ENCODE peak calls at places on chromosomes 5 and 9, in five cellular contexts. A is naive thymus-derived CD4-positive, alpha-beta T cell; F is CD8-positive, alpha-beta T cell; D is CD4-positive, alpha-beta memory T cell; L is heart left ventricle. W is an unnamed sample.

GRCh38 chr9:32524558-32525461 is 1.2 kb downstream of the RIGI start:
- DNase-seq in F (no peak), A (no peak), D (peak; percentile 29), L (no peak), W (no peak)

GRCh38 chr5:175873090-175873454 is 1.7 kb downstream of the CPLX2 start:
- DNase-seq in L (no peak), A (no peak), D (no peak), F (no peak), W (no peak)

GRCh38 chr9:100213730-100214477 is 114.9 kb downstream of the INVS start:
- DNase-seq in A (no peak), D (no peak), L (no peak), F (no peak), W (no peak)

GRCh38 chr5:39197556-39197955 is 21.8 kb downstream of the FYB1 start:
- DNase-seq in D (peak; percentile 64), F (no peak), L (no peak), A (peak; percentile 57), W (no peak)

GRCh38 chr5:65654713-65655112 is 29.9 kb downstream of the SHLD3 start:
- DNase-seq in L (no peak), D (no peak), A (no peak), F (no peak), W (no peak)

GRCh38 chr5:79567926-79568549 is 44.2 kb upstream of the TENT2 start:
- DNase-seq in D (no peak), F (no peak), A (no peak), L (no peak), W (no peak)

GRCh38 chr5:72790188-72790587 is 26.3 kb upstream of the TNPO1 start:
- DNase-seq in F (no peak), D (no peak), L (no peak), A (no peak), W (no peak)

GRCh38 chr9:133591116-133591910 is 17.9 kb downstream of the FAM163B start:
- DNase-seq in L (peak; percentile 40), F (no peak), D (no peak), A (no peak), W (no peak)

GRCh38 chr9:68895741-68896478 is 118.0 kb downstream of the PRKACG start:
- DNase-seq in D (peak; percentile 47), F (no peak), A (peak; percentile 70), L (no peak), W (no peak)

GRCh38 chr5:54002183-54002770 is 308.1 kb downstream of the ARL15 start:
- DNase-seq in A (no peak), D (no peak), F (no peak), L (no peak), W (no peak)

GRCh38 chr5:1319436-1320343 is 24.8 kb upstream of the TERT start:
- DNase-seq in L (no peak), F (no peak), A (no peak), D (no peak), W (no peak)

GRCh38 chr5:74648835-74649286 is 8.3 kb upstream of the ENC1 start:
- DNase-seq in L (no peak), D (peak; percentile 57), F (no peak), A (peak; percentile 46), W (no peak)

GRCh38 chr5:141879941-141880738 is 1.9 kb upstream of the PCDH1 start:
- DNase-seq in L (no peak), F (no peak), A (no peak), D (no peak), W (no peak)

GRCh38 chr9:83070257-83070656 is 7.3 kb upstream of the RASEF start:
- DNase-seq in F (no peak), D (no peak), L (no peak), A (no peak), W (no peak)

GRCh38 chr9:84278131-84278530 is 62.4 kb downstream of the SLC28A3 start:
- DNase-seq in F (no peak), D (no peak), A (no peak), L (no peak), W (no peak)

GRCh38 chr9:112914524-112914923 is 23.8 kb upstream of the SLC46A2 start:
- DNase-seq in D (no peak), A (no peak), L (no peak), F (no peak), W (no peak)

GRCh38 chr5:113199122-113199905 is 222.7 kb downstream of the DCP2 start:
- DNase-seq in F (no peak), D (no peak), A (no peak), L (no peak), W (no peak)

GRCh38 chr9:137973829-137974416 is 96.3 kb downstream of the CACNA1B start:
- DNase-seq in F (no peak), D (no peak), A (no peak), L (peak; percentile 19), W (no peak)

GRCh38 chr5:110386782-110387181 is 339.7 kb downstream of the TMEM232 start:
- DNase-seq in A (no peak), L (no peak), D (no peak), F (no peak), W (no peak)

GRCh38 chr9:101462558-101462957 is 27.0 kb upstream of the ALDOB start:
- DNase-seq in L (no peak), F (no peak), D (no peak), A (no peak), W (no peak)

GRCh38 chr9:5825223-5825622 is 7.7 kb downstream of the ERMP1 start:
- DNase-seq in A (no peak), D (no peak), F (no peak), L (no peak), W (no peak)

GRCh38 chr9:114694719-114695269 is 12.8 kb upstream of the TEX48 start:
- DNase-seq in A (no peak), L (no peak), F (no peak), D (no peak), W (no peak)

GRCh38 chr5:142545653-142546322 is 140.1 kb downstream of the FGF1 start:
- DNase-seq in L (no peak), D (no peak), F (no peak), A (no peak), W (no peak)

GRCh38 chr5:3854069-3854741 is 258.6 kb downstream of the IRX1 start:
- DNase-seq in F (no peak), L (no peak), D (no peak), A (no peak), W (no peak)

GRCh38 chr9:115604831-115605483 is 487.0 kb upstream of the TNC start:
- DNase-seq in A (no peak), L (no peak), D (no peak), F (no peak), W (no peak)

GRCh38 chr5:87421307-87421706 is 8.6 kb upstream of the CCNH start:
- DNase-seq in L (no peak), D (no peak), F (no peak), A (no peak), W (no peak)

GRCh38 chr9:131650254-131650653 is 89.6 kb downstream of the RAPGEF1 start:
- DNase-seq in A (no peak), L (no peak), F (no peak), D (no peak), W (peak; percentile 99)

GRCh38 chr9:136014928-136015633 is 53.9 kb upstream of the UBAC1 start:
- DNase-seq in D (no peak), A (no peak), F (no peak), L (no peak), W (peak; percentile 8)

GRCh38 chr5:120873083-120873482 is 409.0 kb downstream of the PRR16 start:
- DNase-seq in F (no peak), D (no peak), L (no peak), A (no peak), W (no peak)

GRCh38 chr9:124342402-124342945 is 72.8 kb downstream of the PSMB7 start:
- DNase-seq in D (no peak), F (no peak), A (no peak), L (peak; percentile 58), W (no peak)

GRCh38 chr5:97876272-97876671 is 693.2 kb upstream of the RIOK2 start:
- DNase-seq in L (no peak), D (no peak), F (no peak), A (no peak), W (no peak)
- H3K36me3 ChIP-seq in L (no peaks in the 10 kb centered on the region), D (no peaks in the 10 kb centered on the region), F (no peaks in the 10 kb centered on the region), A (no peaks in the 10 kb centered on the region), W (no peaks in the 10 kb centered on the region)

GRCh38 chr5:14187157-14187556 is 44.0 kb downstream of the TRIO start:
- DNase-seq in A (no peak), F (no peak), D (no peak), L (no peak), W (no peak)
- H3K4me1 ChIP-seq in A (no peaks in the 10 kb centered on the region), F (no peaks in the 10 kb centered on the region), D (no peaks in the 10 kb centered on the region), L (peaks cover 22% of the 10 kb centered on the region), W (peaks cover 70% of the 10 kb centered on the region)

GRCh38 chr5:52811067-52811749 is 23.5 kb downstream of the ITGA1 start:
- DNase-seq in D (no peak), A (no peak), L (no peak), F (no peak), W (no peak)
- H3K27ac ChIP-seq in D (no peak overlapping the region), A (no peak overlapping the region), L (no peak overlapping the region), F (no peak overlapping the region), W (no peak overlapping the region)

DNA sequence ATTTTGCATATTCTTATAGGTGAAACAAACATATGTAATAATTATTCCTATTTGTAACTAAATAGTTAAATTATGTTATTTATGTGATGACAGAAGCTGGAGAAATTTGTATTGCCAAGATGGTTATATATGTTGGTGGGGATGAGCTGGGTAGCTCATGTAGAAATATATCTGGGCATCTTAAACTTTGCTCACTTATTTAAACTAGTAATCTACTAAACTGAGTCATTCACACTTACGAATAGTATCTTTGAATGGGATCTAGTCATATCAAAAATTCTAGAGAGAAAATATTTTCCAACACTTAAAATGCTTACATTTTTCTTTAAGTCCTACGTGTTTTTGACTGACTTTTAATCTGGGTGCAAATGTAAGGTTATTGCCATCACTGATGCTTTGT is 44.6 kb upstream of the EIF4EBP3 start:
- DNase-seq in F (no peak), L (no peak), A (no peak), D (no peak), W (no peak)
- H3K36me3 ChIP-seq in F (peaks cover 21% of the 10 kb centered on the region), L (no peaks in the 10 kb centered on the region), A (peaks cover 12% of the 10 kb centered on the region), D (peaks cover 32% of the 10 kb centered on the region), W (peaks cover 38% of the 10 kb centered on the region)

GRCh38 chr9:126148994-126149393 is 177.6 kb upstream of the MVB12B start:
- DNase-seq in L (no peak), D (no peak), A (no peak), F (no peak), W (no peak)
- H3K4me1 ChIP-seq in L (no peaks in the 10 kb centered on the region), D (no peaks in the 10 kb centered on the region), A (no peaks in the 10 kb centered on the region), F (peaks cover 6% of the 10 kb centered on the region), W (no peaks in the 10 kb centered on the region)

DNA sequence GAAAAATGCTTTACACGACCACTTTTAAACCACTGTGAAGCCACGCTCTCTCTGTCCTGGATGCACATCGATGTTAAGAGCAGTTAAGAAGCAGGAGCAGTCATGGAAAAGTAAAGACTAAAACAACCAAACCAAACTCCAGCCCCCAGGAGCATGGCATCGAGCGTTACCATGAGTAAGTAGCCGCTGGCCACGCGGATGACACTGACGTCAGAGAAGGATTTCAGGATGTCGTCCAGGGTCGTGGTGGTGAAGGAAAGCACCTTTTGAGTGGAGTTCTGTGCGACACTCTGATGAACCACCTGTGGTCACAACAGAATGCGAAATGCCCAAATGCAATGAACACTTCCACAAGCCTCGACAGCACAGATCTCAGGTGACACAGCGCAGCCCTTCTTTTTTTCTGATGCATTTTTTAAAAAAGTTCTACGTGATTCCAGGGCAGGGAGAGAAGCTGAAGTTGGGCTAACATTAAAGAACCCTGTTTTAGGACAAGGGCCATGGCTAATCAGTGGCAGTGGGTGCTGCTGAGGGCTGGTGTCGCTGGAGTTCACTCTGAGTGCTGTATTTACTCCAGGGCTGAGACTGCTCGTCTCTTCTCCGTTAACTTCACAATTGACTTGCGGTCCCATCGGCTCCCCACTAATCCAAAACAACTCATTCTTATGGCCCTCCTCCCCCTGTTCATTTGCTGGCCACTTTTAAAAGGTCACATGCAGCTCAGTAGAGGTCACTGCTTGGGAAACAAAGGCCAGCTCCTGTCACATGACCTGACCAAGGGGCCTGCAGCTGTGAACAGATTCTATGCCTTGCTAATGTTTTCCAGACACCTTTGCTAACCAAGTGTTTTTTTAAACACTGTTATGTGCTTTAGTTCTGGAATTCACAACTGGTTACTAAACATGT is 38.6 kb downstream of the PTCH1 start:
- DNase-seq in D (no peak), A (no peak), L (no peak), F (no peak), W (no peak)
- H3K27ac ChIP-seq in D (no peak overlapping the region), A (no peak overlapping the region), L (no peak overlapping the region), F (no peak overlapping the region), W (no peak overlapping the region)

W was measured in gastrocnemius medialis.